ENCODE peak calls at places on chromosomes 7 and 10, in ten cellular contexts. G, B, J, T, I, N, D, R, U and S are unnamed samples.

GRCh38 chr7:81725003-81725402 is 44.8 kb downstream of the HGF start:
- DNase-seq in G (no peak), B (no peak), J (no peak), T (no peak), I (peak), N (no peak), D (no peak), R (no peak), U (peak), S (peak)

GRCh38 chr10:45809829-45810228 is 37.5 kb downstream of the AGAP4 start:
- DNase-seq in G (peak), B (peak), J (no peak), T (no peak), I (peak), N (no peak), D (no peak), R (peak), U (no peak), S (peak)

GRCh38 chr7:130897515-130898419 is 163.8 kb upstream of the KLF14 start:
- DNase-seq in G (no peak), B (no peak), J (no peak), T (no peak), I (no peak), N (peak), D (no peak), R (no peak), U (no peak), S (no peak)

GRCh38 chr7:26200113-26200443 is 468 bp downstream of the HNRNPA2B1 start:
- DNase-seq in G (peak), B (peak), J (peak), T (peak), I (peak), N (peak), D (peak), R (peak), U (no peak), S (no peak)

GRCh38 chr7:39238209-39238869 is 260.6 kb downstream of the POU6F2 start:
- DNase-seq in G (no peak), B (no peak), J (no peak), T (no peak), I (no peak), N (no peak), D (no peak), R (no peak), U (no peak), S (no peak)

GRCh38 chr7:150388709-150389531 is 9.8 kb downstream of the ZNF775 start:
- DNase-seq in G (peak), B (peak), J (peak), T (peak), I (peak), N (no peak), D (peak), R (peak), U (no peak), S (peak)

GRCh38 chr7:85776691-85777363 is 590.0 kb upstream of the SEMA3D start:
- DNase-seq in G (no peak), B (no peak), J (no peak), T (no peak), I (no peak), N (no peak), D (no peak), R (no peak), U (no peak), S (no peak)

GRCh38 chr7:108114117-108114841 is 15.9 kb downstream of the LAMB4 start:
- DNase-seq in G (peak), B (peak), J (no peak), T (no peak), I (peak), N (peak), D (peak), R (peak), U (no peak), S (peak)

GRCh38 chr10:29023678-29024077 is 265.2 kb upstream of the LYZL1 start:
- DNase-seq in G (no peak), B (no peak), J (no peak), T (no peak), I (no peak), N (no peak), D (no peak), R (no peak), U (no peak), S (peak)

GRCh38 chr10:50402466-50402865 is 151.2 kb upstream of the ASAH2 start:
- DNase-seq in G (no peak), B (no peak), J (no peak), T (no peak), I (no peak), N (no peak), D (no peak), R (no peak), U (no peak), S (no peak)

GRCh38 chr10:125479059-125479458 is 203.9 kb downstream of the TEX36 start:
- DNase-seq in G (no peak), B (no peak), J (no peak), T (no peak), I (no peak), N (no peak), D (no peak), R (no peak), U (no peak), S (peak)

GRCh38 chr7:21773326-21773725 is 172.4 kb downstream of the CDCA7L start:
- DNase-seq in G (no peak), B (no peak), J (no peak), T (no peak), I (no peak), N (no peak), D (no peak), R (peak), U (no peak), S (no peak)

GRCh38 chr7:13988765-13989137 is 715 bp downstream of the ETV1 start:
- DNase-seq in G (peak), B (peak), J (no peak), T (no peak), I (peak), N (no peak), D (peak), R (peak), U (no peak), S (peak)

GRCh38 chr7:13778967-13779366 is 210.5 kb downstream of the ETV1 start:
- DNase-seq in G (no peak), B (no peak), J (no peak), T (no peak), I (peak), N (no peak), D (no peak), R (no peak), U (no peak), S (no peak)

GRCh38 chr10:33229252-33229943 is 105.1 kb downstream of the NRP1 start:
- DNase-seq in G (no peak), B (no peak), J (no peak), T (no peak), I (no peak), N (no peak), D (no peak), R (no peak), U (peak), S (peak)

GRCh38 chr7:10593080-10593479 is 380.6 kb upstream of the PHF14 start:
- DNase-seq in G (no peak), B (no peak), J (no peak), T (no peak), I (no peak), N (no peak), D (no peak), R (no peak), U (no peak), S (no peak)

GRCh38 chr7:129435414-129435829 is 1.2 kb downstream of the STRIP2 start:
- DNase-seq in G (no peak), B (no peak), J (no peak), T (no peak), I (no peak), N (no peak), D (no peak), R (no peak), U (no peak), S (no peak)

GRCh38 chr10:35821339-35821911 is 179.3 kb upstream of the FZD8 start:
- DNase-seq in G (peak), B (peak), J (no peak), T (no peak), I (peak), N (peak), D (no peak), R (no peak), U (no peak), S (peak)

GRCh38 chr10:34748357-34748756 is 66.7 kb downstream of the PARD3 start:
- DNase-seq in G (no peak), B (no peak), J (no peak), T (no peak), I (no peak), N (no peak), D (no peak), R (no peak), U (no peak), S (no peak)

GRCh38 chr10:34744590-34744989 is 70.5 kb downstream of the PARD3 start:
- DNase-seq in G (no peak), B (no peak), J (no peak), T (no peak), I (no peak), N (no peak), D (no peak), R (no peak), U (no peak), S (no peak)

GRCh38 chr10:34743804-34744203 is 71.3 kb downstream of the PARD3 start:
- DNase-seq in G (no peak), B (no peak), J (no peak), T (peak), I (no peak), N (no peak), D (peak), R (no peak), U (no peak), S (no peak)

GRCh38 chr10:34745244-34745643 is 69.9 kb downstream of the PARD3 start:
- DNase-seq in G (no peak), B (no peak), J (no peak), T (no peak), I (no peak), N (no peak), D (no peak), R (no peak), U (no peak), S (no peak)

DNA sequence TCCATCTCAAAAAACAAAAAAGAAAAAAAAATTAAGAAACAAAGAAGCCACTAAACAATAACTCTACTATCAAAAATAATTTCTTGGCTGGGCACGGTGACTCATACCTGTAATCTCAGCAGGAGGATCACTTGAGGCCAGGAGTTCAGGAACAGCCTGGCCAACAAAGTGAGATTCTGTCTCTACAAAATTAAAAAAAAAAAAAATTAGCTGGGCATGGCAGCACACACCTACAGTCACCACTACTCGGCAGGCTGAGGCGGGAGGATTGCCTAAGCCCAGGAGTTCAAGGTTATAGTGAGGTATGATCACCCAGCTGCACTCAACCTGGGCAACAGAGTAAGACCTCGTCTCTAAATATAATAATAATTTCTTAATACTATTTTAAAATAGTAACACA is 69.0 kb downstream of the PARD3 start:
- DNase-seq in G (no peak), B (no peak), J (no peak), T (no peak), I (no peak), N (no peak), D (no peak), R (no peak), U (no peak), S (no peak)
- TF ChIP-seq CTCF in G (no peak), B (no peak), J (no peak), T (no peak), I (no peak), N (no peak), D (no peak), R (no peak), U (no peak), S (no peak)

GRCh38 chr10:6072215-6072941 is 10.2 kb upstream of the IL2RA start:
- DNase-seq in G (no peak), B (no peak), J (no peak), T (no peak), I (no peak), N (peak), D (no peak), R (no peak), U (no peak), S (no peak)
- H3K4me3 ChIP-seq in G (no peak), B (no peak), J (no peak), T (no peak), I (no peak), N (peak), D (no peak), R (no peak), U (no peak), S (no peak)

DNA sequence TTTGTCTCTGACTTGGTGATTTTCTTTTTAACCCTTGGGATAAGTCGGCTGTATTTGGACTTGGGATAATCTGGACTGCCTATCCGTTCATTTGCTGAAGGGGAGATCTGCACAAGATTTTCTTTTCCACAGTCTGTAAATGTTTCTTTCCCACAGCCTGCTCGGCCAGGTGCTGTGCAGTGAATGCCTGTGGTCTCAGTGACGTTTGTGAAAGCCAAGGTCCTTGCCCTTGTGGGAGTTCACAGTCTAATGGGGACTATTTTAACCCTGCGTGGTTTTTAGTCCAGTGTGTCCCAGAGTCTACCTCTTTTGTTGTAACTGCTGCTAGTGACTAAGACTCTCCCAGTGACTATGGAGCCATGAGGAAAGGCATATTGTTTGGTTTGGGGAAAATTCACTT is 8.9 kb downstream of the PNLIP start:
- DNase-seq in G (no peak), B (no peak), J (no peak), T (no peak), I (no peak), N (no peak), D (no peak), R (no peak), U (no peak), S (no peak)
- TF ChIP-seq CTCF in G (no peak), B (no peak), J (no peak), T (no peak), I (no peak), N (no peak), D (no peak), R (no peak), U (no peak), S (no peak)

GRCh38 chr10:84660340-84661159 is 332.2 kb downstream of the CCSER2 start:
- DNase-seq in G (no peak), B (no peak), J (no peak), T (no peak), I (no peak), N (no peak), D (no peak), R (no peak), U (no peak), S (no peak)

GRCh38 chr10:84668186-84668763 is 339.9 kb downstream of the CCSER2 start:
- DNase-seq in G (no peak), B (no peak), J (no peak), T (no peak), I (no peak), N (no peak), D (no peak), R (no peak), U (no peak), S (no peak)

GRCh38 chr10:84659497-84660276 is 331.3 kb downstream of the CCSER2 start:
- DNase-seq in G (peak), B (no peak), J (no peak), T (no peak), I (no peak), N (no peak), D (no peak), R (peak), U (no peak), S (no peak)

GRCh38 chr10:84665883-84666463 is 337.6 kb downstream of the CCSER2 start:
- DNase-seq in G (peak), B (peak), J (no peak), T (no peak), I (no peak), N (peak), D (no peak), R (peak), U (no peak), S (no peak)

GRCh38 chr10:84665211-84665610 is 336.8 kb downstream of the CCSER2 start:
- DNase-seq in G (no peak), B (peak), J (no peak), T (no peak), I (no peak), N (no peak), D (no peak), R (no peak), U (no peak), S (no peak)
- H3K4me3 ChIP-seq in G (no peak), B (no peak), J (no peak), T (no peak), I (no peak), N (no peak), D (no peak), R (no peak), U (no peak), S (no peak)

GRCh38 chr10:100888957-100889356 is 23.8 kb upstream of the SLF2 start:
- DNase-seq in G (no peak), B (peak), J (no peak), T (no peak), I (peak), N (no peak), D (no peak), R (no peak), U (no peak), S (peak)
- TF ChIP-seq CTCF in G (no peak), B (peak), J (no peak), T (peak), I (peak), N (peak), D (peak), R (peak), U (no peak), S (peak)